ENCODE peak calls at places on chromosomes 5 and 9, in ten cellular contexts. I is PC-9, T is A549, R is AG10803, Q is IMR-90, V is ovary, Z is MM.1S, L is AG09309, M is dorsolateral prefrontal cortex, B is lung. W is an unnamed sample.

GRCh38 chr5:95712347-95712958 is 18.7 kb upstream of the RHOBTB3 start:
- DNase-seq in I (peak), T (peak), R (peak), Q (peak), V (no peak), Z (no peak), L (no peak), M (no peak), B (peak), W (peak)

GRCh38 chr5:154977409-154977808 is 36.1 kb upstream of the KIF4B start:
- DNase-seq in I (no peak), T (peak), R (no peak), Q (peak), V (no peak), Z (no peak), L (no peak), M (no peak), B (no peak), W (no peak)

GRCh38 chr5:133714161-133714915 is 102.0 kb upstream of the FSTL4 start:
- DNase-seq in I (no peak), T (no peak), R (peak), Q (no peak), V (no peak), Z (no peak), L (no peak), M (no peak), B (no peak), W (no peak)

GRCh38 chr9:8365029-8365428 is 565.5 kb upstream of the DMAC1 start:
- DNase-seq in I (no peak), T (no peak), R (peak), Q (peak), V (no peak), Z (no peak), L (no peak), M (no peak), B (no peak), W (peak)

GRCh38 chr5:113601423-113601822 is 87.9 kb downstream of the YTHDC2 start:
- DNase-seq in I (no peak), T (no peak), R (no peak), Q (no peak), V (no peak), Z (no peak), L (no peak), M (no peak), B (no peak), W (no peak)

GRCh38 chr5:136738829-136739228 is 373.5 kb upstream of the TRPC7 start:
- DNase-seq in I (no peak), T (no peak), R (no peak), Q (no peak), V (no peak), Z (no peak), L (no peak), M (no peak), B (no peak), W (no peak)

GRCh38 chr9:38244971-38245370 is 147.5 kb upstream of the ALDH1B1 start:
- DNase-seq in I (no peak), T (no peak), R (no peak), Q (no peak), V (no peak), Z (no peak), L (no peak), M (no peak), B (peak), W (no peak)

GRCh38 chr5:126568206-126568755 is 26.7 kb downstream of the ALDH7A1 start:
- DNase-seq in I (no peak), T (no peak), R (no peak), Q (no peak), V (no peak), Z (no peak), L (no peak), M (no peak), B (no peak), W (no peak)

GRCh38 chr9:132978451-132979087 is at the start of gene GFI1B:
- DNase-seq in I (no peak), T (no peak), R (no peak), Q (no peak), V (no peak), Z (no peak), L (no peak), M (no peak), B (no peak), W (no peak)

GRCh38 chr9:98530806-98531386 is 177.8 kb downstream of the GABBR2 start:
- DNase-seq in I (no peak), T (no peak), R (no peak), Q (no peak), V (no peak), Z (no peak), L (no peak), M (no peak), B (peak), W (no peak)

GRCh38 chr9:74096420-74096819 is 400.7 kb upstream of the RORB start:
- DNase-seq in I (no peak), T (no peak), R (no peak), Q (no peak), V (no peak), Z (no peak), L (no peak), M (no peak), B (no peak), W (no peak)

GRCh38 chr9:133949486-133950061 is 42.5 kb downstream of the VAV2 start:
- DNase-seq in I (no peak), T (no peak), R (no peak), Q (no peak), V (no peak), Z (no peak), L (no peak), M (no peak), B (no peak), W (no peak)

GRCh38 chr5:180670586-180671359 is 21.4 kb upstream of the FLT4 start:
- DNase-seq in I (peak), T (peak), R (peak), Q (peak), V (no peak), Z (peak), L (peak), M (peak), B (peak), W (no peak)

GRCh38 chr5:150278916-150279315 is 10.7 kb downstream of the CAMK2A start:
- DNase-seq in I (peak), T (no peak), R (peak), Q (peak), V (no peak), Z (no peak), L (peak), M (no peak), B (no peak), W (peak)

GRCh38 chr9:128899566-128900322 is 17.8 kb downstream of the LRRC8A start:
- DNase-seq in I (peak), T (no peak), R (no peak), Q (no peak), V (no peak), Z (no peak), L (no peak), M (no peak), B (no peak), W (peak)

GRCh38 chr9:69466151-69466550 is 141.1 kb downstream of the ENTREP1 start:
- DNase-seq in I (no peak), T (no peak), R (peak), Q (peak), V (no peak), Z (no peak), L (no peak), M (no peak), B (no peak), W (peak)

GRCh38 chr5:140633081-140633471 is at the start of gene CD14:
- DNase-seq in I (peak), T (peak), R (peak), Q (no peak), V (no peak), Z (no peak), L (no peak), M (peak), B (peak), W (peak)

GRCh38 chr5:65482280-65482726 is 583 bp upstream of the ADAMTS6 start:
- DNase-seq in I (peak), T (no peak), R (peak), Q (peak), V (no peak), Z (peak), L (no peak), M (no peak), B (no peak), W (peak)

GRCh38 chr9:33263936-33264472 is 504 bp downstream of the BAG1 start:
- DNase-seq in I (no peak), T (no peak), R (peak), Q (no peak), V (no peak), Z (peak), L (no peak), M (peak), B (peak), W (peak)

GRCh38 chr5:54517512-54518145 is at the start of gene SNX18:
- DNase-seq in I (peak), T (peak), R (peak), Q (peak), V (peak), Z (peak), L (peak), M (peak), B (peak), W (peak)

GRCh38 chr9:131337131-131337848 is 47.8 kb downstream of the PLPP7 start:
- DNase-seq in I (no peak), T (no peak), R (no peak), Q (no peak), V (no peak), Z (no peak), L (no peak), M (no peak), B (no peak), W (no peak)

GRCh38 chr5:116273458-116274242 is 188.8 kb downstream of the COMMD10 start:
- DNase-seq in I (no peak), T (no peak), R (peak), Q (peak), V (no peak), Z (no peak), L (no peak), M (no peak), B (no peak), W (peak)

GRCh38 chr9:114574438-114574837 is 13.1 kb upstream of the ATP6V1G1 start:
- DNase-seq in I (no peak), T (no peak), R (no peak), Q (peak), V (no peak), Z (no peak), L (no peak), M (no peak), B (no peak), W (peak)

GRCh38 chr5:161372682-161373344 is 173.7 kb downstream of the GABRB2 start:
- DNase-seq in I (no peak), T (no peak), R (no peak), Q (no peak), V (no peak), Z (no peak), L (no peak), M (peak), B (no peak), W (no peak)

GRCh38 chr5:50699737-50700136 is 33.3 kb downstream of the PARP8 start:
- DNase-seq in I (no peak), T (no peak), R (no peak), Q (peak), V (no peak), Z (no peak), L (no peak), M (no peak), B (no peak), W (no peak)

GRCh38 chr5:148957591-148958202 is 105.2 kb downstream of the SH3TC2 start:
- DNase-seq in I (peak), T (peak), R (peak), Q (peak), V (no peak), Z (peak), L (no peak), M (no peak), B (no peak), W (peak)

GRCh38 chr5:68534131-68534940 is 318.8 kb downstream of the PIK3R1 start:
- DNase-seq in I (no peak), T (no peak), R (peak), Q (no peak), V (peak), Z (no peak), L (peak), M (peak), B (no peak), W (no peak)

GRCh38 chr5:26553079-26553478 is 485.3 kb downstream of the CDH9 start:
- DNase-seq in I (peak), T (peak), R (no peak), Q (no peak), V (no peak), Z (no peak), L (no peak), M (peak), B (no peak), W (no peak)

GRCh38 chr5:82308416-82308815 is 30.3 kb upstream of the RPS23 start:
- DNase-seq in I (no peak), T (no peak), R (no peak), Q (no peak), V (no peak), Z (no peak), L (no peak), M (no peak), B (no peak), W (no peak)

GRCh38 chr9:114280636-114281315 is 42.1 kb upstream of the ORM1 start:
- DNase-seq in I (no peak), T (no peak), R (peak), Q (peak), V (peak), Z (no peak), L (no peak), M (no peak), B (no peak), W (peak)

GRCh38 chr5:38373733-38374132 is 115.4 kb downstream of the EGFLAM start:
- DNase-seq in I (no peak), T (no peak), R (peak), Q (peak), V (no peak), Z (no peak), L (no peak), M (no peak), B (no peak), W (no peak)

GRCh38 chr5:169686137-169686536 is 49.1 kb downstream of the DOCK2 start:
- DNase-seq in I (no peak), T (no peak), R (no peak), Q (no peak), V (no peak), Z (no peak), L (no peak), M (no peak), B (no peak), W (no peak)

GRCh38 chr5:38519476-38519875 is 37.0 kb downstream of the LIFR start:
- DNase-seq in I (no peak), T (no peak), R (no peak), Q (no peak), V (no peak), Z (no peak), L (no peak), M (no peak), B (no peak), W (no peak)

DNA sequence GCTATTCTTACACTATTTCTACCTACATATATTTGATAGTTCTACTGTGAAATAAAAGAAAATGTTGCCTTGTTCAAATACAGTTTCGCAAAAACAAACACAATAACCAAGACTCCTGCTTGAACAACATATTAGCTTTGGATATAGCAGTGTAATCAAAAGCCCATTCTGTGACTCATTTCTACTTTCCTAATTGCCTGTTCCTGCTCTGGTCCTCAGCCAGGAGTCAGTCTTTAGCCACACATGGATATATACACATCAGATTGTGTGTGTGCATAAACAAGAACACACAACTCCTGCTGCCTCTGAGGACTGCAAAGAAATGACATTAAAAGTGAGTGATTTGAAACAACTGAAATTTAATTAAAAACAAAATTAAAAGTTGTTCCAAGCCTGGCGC is 334.8 kb downstream of the TRIM32 start:
- DNase-seq in I (no peak), T (no peak), R (no peak), Q (no peak), V (no peak), Z (no peak), L (no peak), M (no peak), B (no peak), W (no peak)
- TF ChIP-seq CTCF in I (no peak), T (no peak), R (no peak), Q (no peak), V (no peak), Z (no peak), L (no peak), M (no peak), B (no peak), W (no peak)

GRCh38 chr9:137297966-137298365 is 4.1 kb downstream of the NRARP start:
- DNase-seq in I (no peak), T (no peak), R (no peak), Q (no peak), V (no peak), Z (no peak), L (no peak), M (no peak), B (no peak), W (no peak)

GRCh38 chr9:137298983-137299521 is 3.0 kb downstream of the NRARP start:
- DNase-seq in I (no peak), T (no peak), R (no peak), Q (no peak), V (peak), Z (no peak), L (no peak), M (no peak), B (no peak), W (no peak)

GRCh38 chr9:137299938-137300337 is 2.1 kb downstream of the NRARP start:
- DNase-seq in I (no peak), T (no peak), R (no peak), Q (no peak), V (no peak), Z (no peak), L (no peak), M (no peak), B (no peak), W (no peak)

GRCh38 chr9:137297060-137297664 is 4.9 kb downstream of the NRARP start:
- DNase-seq in I (no peak), T (no peak), R (no peak), Q (no peak), V (peak), Z (no peak), L (no peak), M (no peak), B (no peak), W (no peak)

GRCh38 chr9:137298401-137298982 is 3.6 kb downstream of the NRARP start:
- DNase-seq in I (no peak), T (no peak), R (no peak), Q (no peak), V (peak), Z (no peak), L (no peak), M (no peak), B (no peak), W (no peak)
- H3K4me3 ChIP-seq in I (no peak), T (no peak), R (no peak), Q (no peak), V (no peak), Z (no peak), L (no peak), M (peak), B (peak), W (no peak)

GRCh38 chr5:138180183-138180782 is 1.4 kb downstream of the KIF20A start:
- DNase-seq in I (peak), T (peak), R (peak), Q (peak), V (no peak), Z (peak), L (peak), M (no peak), B (no peak), W (peak)
- TF ChIP-seq CTCF in I (peak), T (peak), R (peak), Q (peak), V (no peak), Z (peak), L (peak), M (peak), B (peak), W (peak)

GRCh38 chr5:78327761-78328510 is 32.5 kb upstream of the SCAMP1 start:
- DNase-seq in I (peak), T (no peak), R (no peak), Q (no peak), V (no peak), Z (no peak), L (no peak), M (no peak), B (no peak), W (no peak)
- H3K4me3 ChIP-seq in I (no peak), T (no peak), R (no peak), Q (no peak), V (no peak), Z (no peak), L (no peak), M (no peak), B (no peak), W (no peak)

DNA sequence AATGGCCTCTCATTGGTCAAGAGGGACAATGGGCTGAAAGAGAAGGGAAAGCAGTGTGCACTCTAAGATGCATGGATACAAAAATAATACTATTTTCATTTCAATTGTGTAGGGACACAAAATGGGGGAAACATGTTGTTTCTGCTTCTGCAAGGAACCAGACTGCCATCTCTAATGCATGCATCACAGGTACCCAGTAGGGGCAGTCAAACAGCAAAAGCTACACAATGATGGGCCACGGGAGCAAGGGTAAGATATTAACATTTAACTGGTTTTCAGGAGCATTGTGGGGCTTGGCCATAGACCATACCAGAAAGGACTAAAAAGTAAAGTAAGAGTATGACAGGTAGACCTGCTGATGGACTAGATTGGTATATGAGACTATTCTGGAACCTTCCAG is 535.8 kb downstream of the SPATA31D1 start:
- DNase-seq in I (no peak), T (no peak), R (no peak), Q (no peak), V (no peak), Z (no peak), L (no peak), M (no peak), B (no peak), W (no peak)
- TF ChIP-seq CTCF in I (no peak), T (no peak), R (no peak), Q (no peak), V (no peak), Z (no peak), L (no peak), M (no peak), B (no peak), W (no peak)

GRCh38 chr9:117487555-117488175 is 72.8 kb upstream of the ASTN2 start:
- DNase-seq in I (peak), T (peak), R (peak), Q (peak), V (peak), Z (peak), L (no peak), M (peak), B (peak), W (peak)
- H3K4me3 ChIP-seq in I (no peak), T (no peak), R (no peak), Q (no peak), V (no peak), Z (peak), L (no peak), M (peak), B (no peak), W (no peak)

W was measured in foreskin fibroblast.